ENCODE peak calls at places on chromosome 16, in nine cellular contexts. T is psoas muscle; N is NCI-H82; M is activated CD4-positive, alpha-beta T cell treated with anti-CD3 and anti-CD28 coated beads, Interleukin-2, amount 10 ng/mL, durations not matched to agents 7 days and 5 days; V is memory B cell; K is astrocyte of the spinal cord; X is stimulated activated CD8-positive, alpha-beta memory T cell treated with anti-CD3 and anti-CD28 coated beads, Interleukin-15, amount 100 ng/mL, for 4 hours; F is naive B cell; Q is NCI-H446. R is an unnamed sample.

GRCh38 chr16:31451681-31452351 is 7.5 kb upstream of the ARMC5 start:
- DNase-seq in T (peak; percentile 61), N (peak; percentile 89), M (no peak), V (no peak), K (peak; percentile 76), X (no peak), F (no peak), Q (peak; percentile 10), R (peak; percentile 84)

GRCh38 chr16:55725055-55725777 is 69.4 kb downstream of the SLC6A2 start:
- DNase-seq in T (no peak), N (no peak), M (no peak), V (no peak), K (no peak), X (no peak), F (no peak), Q (no peak), R (no peak)

GRCh38 chr16:49890876-49891275 is 35.0 kb upstream of the ZNF423 start:
- DNase-seq in T (no peak), N (peak; percentile 56), M (peak; percentile 14), V (no peak), K (no peak), X (no peak), F (no peak), Q (no peak), R (no peak)

GRCh38 chr16:57764006-57764340 is 28.4 kb downstream of the KATNB1 start:
- DNase-seq in T (no peak), N (no peak), M (no peak), V (no peak), K (no peak), X (no peak), F (no peak), Q (no peak), R (no peak)

GRCh38 chr16:82605076-82605475 is 21.7 kb upstream of the CDH13 start:
- DNase-seq in T (no peak), N (no peak), M (no peak), V (no peak), K (no peak), X (no peak), F (no peak), Q (no peak), R (no peak)

GRCh38 chr16:81817789-81818304 is 38.8 kb downstream of the PLCG2 start:
- DNase-seq in T (no peak), N (no peak), M (no peak), V (peak; percentile 74), K (no peak), X (no peak), F (peak; percentile 81), Q (no peak), R (no peak)

GRCh38 chr16:86597880-86598606 is 19.7 kb downstream of the FOXL1 start:
- DNase-seq in T (no peak), N (no peak), M (no peak), V (no peak), K (no peak), X (no peak), F (no peak), Q (no peak), R (no peak)

GRCh38 chr16:88084881-88085280 is 133.6 kb downstream of the BANP start:
- DNase-seq in T (no peak), N (no peak), M (no peak), V (no peak), K (no peak), X (no peak), F (no peak), Q (no peak), R (peak; percentile 80)

GRCh38 chr16:12120331-12120981 is 143.9 kb downstream of the SNX29 start:
- DNase-seq in T (no peak), N (no peak), M (no peak), V (no peak), K (peak; percentile 83), X (no peak), F (peak; percentile 46), Q (no peak), R (peak; percentile 98)

GRCh38 chr16:10835281-10835931 is 16.8 kb upstream of the TVP23A start:
- DNase-seq in T (no peak), N (no peak), M (peak; percentile 7), V (no peak), K (no peak), X (no peak), F (no peak), Q (no peak), R (no peak)

GRCh38 chr16:89363621-89364393 is 126.6 kb downstream of the ANKRD11 start:
- DNase-seq in T (no peak), N (no peak), M (peak; percentile 52), V (no peak), K (peak; percentile 86), X (no peak), F (no peak), Q (no peak), R (peak; percentile 89)

GRCh38 chr16:82229800-82230619 is 60.0 kb upstream of the MPHOSPH6 start:
- DNase-seq in T (peak; percentile 57), N (peak; percentile 99), M (peak; percentile 70), V (peak; percentile 29), K (peak; percentile 74), X (peak; percentile 14), F (peak; percentile 28), Q (peak; percentile 41), R (peak; percentile 72)

GRCh38 chr16:57394444-57394843 is 10.1 kb upstream of the CCL17 start:
- DNase-seq in T (no peak), N (no peak), M (no peak), V (no peak), K (no peak), X (no peak), F (no peak), Q (no peak), R (no peak)

GRCh38 chr16:89093602-89094251 is at the start of gene ACSF3:
- DNase-seq in T (peak; percentile 74), N (peak; percentile 63), M (peak; percentile 64), V (peak; percentile 65), K (peak; percentile 16), X (no peak), F (peak; percentile 71), Q (no peak), R (peak; percentile 37)